ENCODE peak calls at places on chromosomes 2 and 18, in six cellular contexts. One of them, this sample, is unnamed.
A peak's percentile ranks its signal among the peaks of the same experiment; 100 is the strongest.

GRCh38 chr2:100988630-100989417 is 13.3 kb upstream of the RPL31 start:
- DNase-seq in activated T-cell treated with anti-CD3 and anti-CD28 coated beads for 48 hours: no peak
- DNase-seq in ELF-1: no peak
- DNase-seq in EL: peak; percentile 25
- DNase-seq in GM12878: no peak
- DNase-seq in A549: no peak
- DNase-seq in this sample: no peak

GRCh38 chr2:124590001-124590400 is 564.9 kb downstream of the CNTNAP5 start:
- DNase-seq in activated T-cell treated with anti-CD3 and anti-CD28 coated beads for 48 hours: no peak
- DNase-seq in ELF-1: no peak
- DNase-seq in EL: no peak
- DNase-seq in GM12878: no peak
- DNase-seq in A549: no peak
- DNase-seq in this sample: no peak

GRCh38 chr2:26587966-26588365 is 53.2 kb downstream of the CIB4 start:
- DNase-seq in activated T-cell treated with anti-CD3 and anti-CD28 coated beads for 48 hours: no peak
- DNase-seq in ELF-1: no peak
- DNase-seq in EL: no peak
- DNase-seq in GM12878: no peak
- DNase-seq in A549: no peak
- DNase-seq in this sample: no peak

GRCh38 chr18:48052291-48052840 is 121.9 kb upstream of the SMAD2 start:
- DNase-seq in activated T-cell treated with anti-CD3 and anti-CD28 coated beads for 48 hours: no peak
- DNase-seq in ELF-1: no peak
- DNase-seq in EL: no peak
- DNase-seq in GM12878: no peak
- DNase-seq in A549: no peak
- DNase-seq in this sample: no peak

GRCh38 chr18:45874501-45875184 is 49.2 kb downstream of the SIGLEC15 start:
- DNase-seq in activated T-cell treated with anti-CD3 and anti-CD28 coated beads for 48 hours: peak; percentile 45
- DNase-seq in ELF-1: no peak
- DNase-seq in EL: peak; percentile 21
- DNase-seq in GM12878: peak; percentile 92
- DNase-seq in A549: no peak
- DNase-seq in this sample: peak; percentile 68

GRCh38 chr2:53028259-53028658 is 739.3 kb upstream of the CHAC2 start:
- DNase-seq in activated T-cell treated with anti-CD3 and anti-CD28 coated beads for 48 hours: no peak
- DNase-seq in ELF-1: peak; percentile 13
- DNase-seq in EL: peak; percentile 92
- DNase-seq in GM12878: no peak
- DNase-seq in A549: peak; percentile 37
- DNase-seq in this sample: no peak

GRCh38 chr18:69843047-69843446 is 104.6 kb downstream of the CD226 start:
- DNase-seq in activated T-cell treated with anti-CD3 and anti-CD28 coated beads for 48 hours: no peak
- DNase-seq in ELF-1: no peak
- DNase-seq in EL: no peak
- DNase-seq in GM12878: no peak
- DNase-seq in A549: no peak
- DNase-seq in this sample: no peak

GRCh38 chr2:21263622-21264021 is 139.9 kb downstream of the TDRD15 start:
- DNase-seq in activated T-cell treated with anti-CD3 and anti-CD28 coated beads for 48 hours: no peak
- DNase-seq in ELF-1: no peak
- DNase-seq in EL: no peak
- DNase-seq in GM12878: no peak
- DNase-seq in A549: no peak
- DNase-seq in this sample: no peak

GRCh38 chr2:240786871-240787311 is 33.1 kb downstream of the KIF1A start:
- DNase-seq in activated T-cell treated with anti-CD3 and anti-CD28 coated beads for 48 hours: no peak
- DNase-seq in ELF-1: no peak
- DNase-seq in EL: no peak
- DNase-seq in GM12878: no peak
- DNase-seq in A549: no peak
- DNase-seq in this sample: no peak

GRCh38 chr2:194464964-194465638 is 1191.9 kb upstream of the SLC39A10 start:
- DNase-seq in activated T-cell treated with anti-CD3 and anti-CD28 coated beads for 48 hours: no peak
- DNase-seq in ELF-1: no peak
- DNase-seq in EL: no peak
- DNase-seq in GM12878: no peak
- DNase-seq in A549: no peak
- DNase-seq in this sample: no peak

GRCh38 chr2:70903171-70903570 is 32.5 kb upstream of the ATP6V1B1 start:
- DNase-seq in activated T-cell treated with anti-CD3 and anti-CD28 coated beads for 48 hours: no peak
- DNase-seq in ELF-1: no peak
- DNase-seq in EL: no peak
- DNase-seq in GM12878: no peak
- DNase-seq in A549: no peak
- DNase-seq in this sample: no peak

GRCh38 chr2:124585277-124585676 is 560.2 kb downstream of the CNTNAP5 start:
- DNase-seq in activated T-cell treated with anti-CD3 and anti-CD28 coated beads for 48 hours: no peak
- DNase-seq in ELF-1: no peak
- DNase-seq in EL: no peak
- DNase-seq in GM12878: no peak
- DNase-seq in A549: no peak
- DNase-seq in this sample: no peak

GRCh38 chr2:15425707-15426106 is 135.4 kb downstream of the NBAS start:
- DNase-seq in activated T-cell treated with anti-CD3 and anti-CD28 coated beads for 48 hours: no peak
- DNase-seq in ELF-1: peak; percentile 34
- DNase-seq in EL: no peak
- DNase-seq in GM12878: no peak
- DNase-seq in A549: no peak
- DNase-seq in this sample: no peak

GRCh38 chr2:36993841-36994620 is 27.7 kb upstream of the STRN start:
- DNase-seq in activated T-cell treated with anti-CD3 and anti-CD28 coated beads for 48 hours: no peak
- DNase-seq in ELF-1: no peak
- DNase-seq in EL: no peak
- DNase-seq in GM12878: no peak
- DNase-seq in A549: no peak
- DNase-seq in this sample: no peak

GRCh38 chr2:36360063-36360462 is 4.5 kb downstream of the CRIM1 start:
- DNase-seq in activated T-cell treated with anti-CD3 and anti-CD28 coated beads for 48 hours: no peak
- DNase-seq in ELF-1: no peak
- DNase-seq in EL: peak; percentile 30
- DNase-seq in GM12878: no peak
- DNase-seq in A549: no peak
- DNase-seq in this sample: no peak

GRCh38 chr2:165283342-165283741 is 44.1 kb downstream of the SCN2A start:
- DNase-seq in activated T-cell treated with anti-CD3 and anti-CD28 coated beads for 48 hours: no peak
- DNase-seq in ELF-1: no peak
- DNase-seq in EL: no peak
- DNase-seq in GM12878: no peak
- DNase-seq in A549: no peak
- DNase-seq in this sample: no peak

GRCh38 chr18:77442393-77442792 is 192.7 kb downstream of the GALR1 start:
- DNase-seq in activated T-cell treated with anti-CD3 and anti-CD28 coated beads for 48 hours: no peak
- DNase-seq in ELF-1: no peak
- DNase-seq in EL: no peak
- DNase-seq in GM12878: no peak
- DNase-seq in A549: no peak
- DNase-seq in this sample: no peak

GRCh38 chr2:70084973-70085710 is 2.1 kb upstream of the PCBP1 start:
- DNase-seq in activated T-cell treated with anti-CD3 and anti-CD28 coated beads for 48 hours: peak; percentile 44
- DNase-seq in ELF-1: peak; percentile 86
- DNase-seq in EL: no peak
- DNase-seq in GM12878: peak; percentile 76
- DNase-seq in A549: no peak
- DNase-seq in this sample: peak; percentile 75

GRCh38 chr2:148887349-148888002 is 12.4 kb downstream of the KIF5C start:
- DNase-seq in activated T-cell treated with anti-CD3 and anti-CD28 coated beads for 48 hours: no peak
- DNase-seq in ELF-1: no peak
- DNase-seq in EL: no peak
- DNase-seq in GM12878: no peak
- DNase-seq in A549: no peak
- DNase-seq in this sample: no peak

GRCh38 chr18:9952633-9953416 is 39.0 kb downstream of the VAPA start:
- DNase-seq in activated T-cell treated with anti-CD3 and anti-CD28 coated beads for 48 hours: no peak
- DNase-seq in ELF-1: no peak
- DNase-seq in EL: peak; percentile 50
- DNase-seq in GM12878: no peak
- DNase-seq in A549: no peak
- DNase-seq in this sample: no peak

GRCh38 chr18:30828700-30829099 is 213.8 kb downstream of the DSC3 start:
- DNase-seq in activated T-cell treated with anti-CD3 and anti-CD28 coated beads for 48 hours: no peak
- DNase-seq in ELF-1: no peak
- DNase-seq in EL: no peak
- DNase-seq in GM12878: no peak
- DNase-seq in A549: no peak
- DNase-seq in this sample: no peak

GRCh38 chr2:119549236-119549635 is 5.0 kb downstream of the CFAP221 start:
- DNase-seq in activated T-cell treated with anti-CD3 and anti-CD28 coated beads for 48 hours: no peak
- DNase-seq in ELF-1: no peak
- DNase-seq in EL: peak; percentile 16
- DNase-seq in GM12878: no peak
- DNase-seq in A549: no peak
- DNase-seq in this sample: no peak

GRCh38 chr2:70684846-70685622 is 83.0 kb downstream of the ADD2 start:
- DNase-seq in activated T-cell treated with anti-CD3 and anti-CD28 coated beads for 48 hours: no peak
- DNase-seq in ELF-1: no peak
- DNase-seq in EL: no peak
- DNase-seq in GM12878: no peak
- DNase-seq in A549: no peak
- DNase-seq in this sample: no peak

GRCh38 chr2:65349863-65350262 is 82.5 kb downstream of the SPRED2 start:
- DNase-seq in activated T-cell treated with anti-CD3 and anti-CD28 coated beads for 48 hours: no peak
- DNase-seq in ELF-1: no peak
- DNase-seq in EL: peak; percentile 56
- DNase-seq in GM12878: no peak
- DNase-seq in A549: no peak
- DNase-seq in this sample: no peak

GRCh38 chr2:22673501-22673900 is 711.5 kb upstream of the KLHL29 start:
- DNase-seq in activated T-cell treated with anti-CD3 and anti-CD28 coated beads for 48 hours: no peak
- DNase-seq in ELF-1: no peak
- DNase-seq in EL: no peak
- DNase-seq in GM12878: no peak
- DNase-seq in A549: no peak
- DNase-seq in this sample: no peak

GRCh38 chr18:46169464-46169941 is 65.3 kb downstream of the HAUS1 start:
- DNase-seq in activated T-cell treated with anti-CD3 and anti-CD28 coated beads for 48 hours: no peak
- DNase-seq in ELF-1: peak; percentile 49
- DNase-seq in EL: peak; percentile 77
- DNase-seq in GM12878: no peak
- DNase-seq in A549: peak; percentile 38
- DNase-seq in this sample: no peak

GRCh38 chr2:231674587-231675334 is 33.6 kb upstream of the PTMA start:
- DNase-seq in activated T-cell treated with anti-CD3 and anti-CD28 coated beads for 48 hours: peak; percentile 65
- DNase-seq in ELF-1: peak; percentile 89
- DNase-seq in EL: peak; percentile 61
- DNase-seq in GM12878: no peak
- DNase-seq in A549: peak; percentile 70
- DNase-seq in this sample: peak; percentile 86

GRCh38 chr18:69957071-69957620 is 9.5 kb upstream of the CD226 start:
- DNase-seq in activated T-cell treated with anti-CD3 and anti-CD28 coated beads for 48 hours: no peak
- DNase-seq in ELF-1: no peak
- DNase-seq in EL: no peak
- DNase-seq in GM12878: no peak
- DNase-seq in A549: no peak
- DNase-seq in this sample: no peak

GRCh38 chr2:105518897-105519296 is 120.0 kb upstream of the FHL2 start:
- DNase-seq in activated T-cell treated with anti-CD3 and anti-CD28 coated beads for 48 hours: no peak
- DNase-seq in ELF-1: no peak
- DNase-seq in EL: peak; percentile 21
- DNase-seq in GM12878: no peak
- DNase-seq in A549: peak; percentile 37
- DNase-seq in this sample: no peak

GRCh38 chr2:27322301-27322765 is 564 bp downstream of the MPV17 start:
- DNase-seq in activated T-cell treated with anti-CD3 and anti-CD28 coated beads for 48 hours: no peak
- DNase-seq in ELF-1: peak; percentile 19
- DNase-seq in EL: no peak
- DNase-seq in GM12878: no peak
- DNase-seq in A549: peak; percentile 15
- DNase-seq in this sample: no peak

GRCh38 chr2:40244251-40245010 is 207.5 kb downstream of the SLC8A1 start:
- DNase-seq in activated T-cell treated with anti-CD3 and anti-CD28 coated beads for 48 hours: no peak
- DNase-seq in ELF-1: peak; percentile 68
- DNase-seq in EL: peak; percentile 81
- DNase-seq in GM12878: no peak
- DNase-seq in A549: peak; percentile 57
- DNase-seq in this sample: no peak

GRCh38 chr2:152506843-152507242 is 171.9 kb downstream of the FMNL2 start:
- DNase-seq in activated T-cell treated with anti-CD3 and anti-CD28 coated beads for 48 hours: peak; percentile 1
- DNase-seq in ELF-1: no peak
- DNase-seq in EL: peak; percentile 78
- DNase-seq in GM12878: peak; percentile 59
- DNase-seq in A549: peak; percentile 44
- DNase-seq in this sample: peak; percentile 49

GRCh38 chr18:23689616-23690504 is 607 bp downstream of the LAMA3 start:
- DNase-seq in activated T-cell treated with anti-CD3 and anti-CD28 coated beads for 48 hours: no peak
- DNase-seq in ELF-1: peak; percentile 49
- DNase-seq in EL: peak; percentile 18
- DNase-seq in GM12878: no peak
- DNase-seq in A549: peak; percentile 42
- DNase-seq in this sample: no peak

GRCh38 chr18:58911241-58911640 is 46.6 kb downstream of the ZNF532 start:
- DNase-seq in activated T-cell treated with anti-CD3 and anti-CD28 coated beads for 48 hours: no peak
- DNase-seq in ELF-1: no peak
- DNase-seq in EL: no peak
- DNase-seq in GM12878: no peak
- DNase-seq in A549: no peak
- DNase-seq in this sample: no peak

GRCh38 chr2:161418275-161418714 is 2.2 kb downstream of the TBR1 start:
- DNase-seq in activated T-cell treated with anti-CD3 and anti-CD28 coated beads for 48 hours: no peak
- DNase-seq in ELF-1: no peak
- DNase-seq in EL: no peak
- DNase-seq in GM12878: no peak
- DNase-seq in A549: no peak
- DNase-seq in this sample: no peak

GRCh38 chr18:26771524-26771923 is 94.0 kb downstream of the AQP4 start:
- DNase-seq in activated T-cell treated with anti-CD3 and anti-CD28 coated beads for 48 hours: no peak
- DNase-seq in ELF-1: no peak
- DNase-seq in EL: peak; percentile 5
- DNase-seq in GM12878: no peak
- DNase-seq in A549: peak; percentile 17
- DNase-seq in this sample: no peak

GRCh38 chr2:215598376-215598975 is 162.6 kb upstream of the FN1 start:
- DNase-seq in activated T-cell treated with anti-CD3 and anti-CD28 coated beads for 48 hours: no peak
- DNase-seq in ELF-1: no peak
- DNase-seq in EL: peak; percentile 74
- DNase-seq in GM12878: no peak
- DNase-seq in A549: no peak
- DNase-seq in this sample: no peak

This sample was measured in GM06990.